ENCODE peak calls at places on chromosome 9, in six cellular contexts. V is suprapubic skin, I is heart right ventricle, M is lower lobe of right lung, Y is colonic mucosa, K is fibroblast of lung. O is an unnamed sample. For H3K4me1, the result is how much of the 10 kb centered on the place peaks cover.

GRCh38 chr9:76637426-76637825 is 126.8 kb upstream of the PCA3 start:
- DNase-seq in K (no peak), V (no peak), Y (no peak), M (no peak), I (no peak), O (no peak)

GRCh38 chr9:22446589-22446949 is at the start of gene DMRTA1:
- DNase-seq in K (peak), M (peak), Y (peak), V (peak), I (peak), O (peak)

GRCh38 chr9:120708526-120709224 is 5.6 kb downstream of the MEGF9 start:
- DNase-seq in M (no peak), V (no peak), Y (no peak), K (peak), I (no peak), O (no peak)

GRCh38 chr9:16729656-16730055 is 140.8 kb downstream of the BNC2 start:
- DNase-seq in I (no peak), Y (no peak), V (no peak), M (no peak), K (no peak), O (no peak)

GRCh38 chr9:136109351-136110081 is 9.2 kb downstream of the TMEM250 start:
- DNase-seq in Y (peak), V (peak), K (peak), M (peak), I (peak), O (peak)

GRCh38 chr9:124222918-124223720 is 34.6 kb upstream of the NEK6 start:
- DNase-seq in I (peak), Y (peak), M (peak), K (peak), V (peak), O (peak)

GRCh38 chr9:132328580-132328979 is 26.2 kb downstream of the SETX start:
- DNase-seq in I (no peak), K (no peak), M (no peak), Y (no peak), V (no peak), O (no peak)

GRCh38 chr9:121692606-121693505 is 41.4 kb downstream of the DAB2IP start:
- DNase-seq in V (no peak), M (no peak), I (no peak), K (no peak), Y (no peak), O (no peak)

GRCh38 chr9:34717996-34718614 is 8.2 kb upstream of the CCL21 start:
- DNase-seq in Y (no peak), V (no peak), M (no peak), I (no peak), K (no peak), O (no peak)

GRCh38 chr9:131733601-131734061 is 6.2 kb downstream of the RAPGEF1 start:
- DNase-seq in V (no peak), Y (peak), K (peak), I (peak), M (no peak), O (no peak)

GRCh38 chr9:76620586-76620985 is 143.7 kb upstream of the PCA3 start:
- DNase-seq in V (no peak), Y (no peak), K (peak), I (no peak), M (no peak), O (no peak)

GRCh38 chr9:105291422-105291859 is 47.0 kb downstream of the SLC44A1 start:
- DNase-seq in Y (no peak), K (no peak), I (no peak), M (no peak), V (no peak), O (no peak)

GRCh38 chr9:70172532-70172931 is 86.2 kb upstream of the SMC5 start:
- DNase-seq in Y (no peak), M (no peak), V (no peak), K (no peak), I (no peak), O (no peak)

GRCh38 chr9:106860731-106861584 is 2.0 kb upstream of the ZNF462 start:
- DNase-seq in V (no peak), I (peak), M (no peak), Y (peak), K (peak), O (peak)

GRCh38 chr9:76451234-76451633 is 7.7 kb upstream of the GCNT1 start:
- DNase-seq in M (no peak), I (no peak), K (peak), V (no peak), Y (no peak), O (no peak)

GRCh38 chr9:134993416-134993815 is 75.7 kb upstream of the FCN1 start:
- DNase-seq in K (no peak), Y (no peak), I (no peak), V (peak), M (no peak), O (no peak)

GRCh38 chr9:134994926-134995791 is 77.4 kb upstream of the FCN1 start:
- DNase-seq in M (no peak), Y (no peak), V (peak), K (no peak), I (no peak), O (peak)

GRCh38 chr9:134995792-134996120 is 78.0 kb upstream of the FCN1 start:
- DNase-seq in V (peak), Y (no peak), K (no peak), M (no peak), I (no peak), O (peak)

GRCh38 chr9:134993996-134994720 is 76.4 kb upstream of the FCN1 start:
- DNase-seq in K (no peak), Y (no peak), V (peak), M (no peak), I (no peak), O (peak)

GRCh38 chr9:134996591-134997530 is 79.1 kb upstream of the FCN1 start:
- DNase-seq in V (peak), K (no peak), I (no peak), M (no peak), Y (no peak), O (peak)
- H3K4me1 ChIP-seq in V (under half), K (under half), I (under half), M (under half), Y (under half), O (under half)

DNA sequence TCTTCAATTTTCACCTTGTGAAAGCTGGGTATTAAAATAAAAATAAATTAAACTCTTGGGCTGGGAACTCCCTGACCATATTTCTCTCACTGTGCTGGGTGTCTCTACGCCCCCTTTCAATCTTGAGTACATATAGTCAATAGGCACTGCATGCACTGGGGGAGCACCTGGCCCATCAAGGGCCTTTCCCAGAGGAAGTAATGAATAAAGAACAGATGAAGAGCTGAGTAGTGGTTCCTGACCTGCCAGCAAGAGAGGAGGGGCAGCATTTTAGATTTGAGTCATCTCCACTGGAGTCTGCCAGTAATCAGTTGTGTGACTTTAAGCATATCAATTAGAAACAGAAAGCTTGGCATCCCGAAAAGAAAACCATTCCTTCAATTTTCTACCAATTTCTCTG is 6.2 kb downstream of the MAPKAP1 start:
- DNase-seq in I (no peak), K (no peak), V (no peak), M (no peak), Y (no peak), O (no peak)
- H3K4me3 ChIP-seq in I (no peak), K (no peak), V (no peak), M (no peak), Y (no peak), O (no peak)

GRCh38 chr9:1052119-1052907 is 2.2 kb downstream of the DMRT2 start:
- DNase-seq in Y (no peak), I (no peak), K (no peak), V (no peak), M (no peak), O (no peak)

GRCh38 chr9:1049641-1050040 is 516 bp upstream of the DMRT2 start:
- DNase-seq in M (no peak), I (no peak), Y (peak), K (no peak), V (no peak), O (no peak)

GRCh38 chr9:1050125-1050895 is at the start of gene DMRT2:
- DNase-seq in V (peak), M (peak), I (peak), Y (peak), K (peak), O (peak)

GRCh38 chr9:1052908-1053590 is 2.9 kb downstream of the DMRT2 start:
- DNase-seq in M (no peak), K (no peak), I (no peak), Y (no peak), V (no peak), O (no peak)

DNA sequence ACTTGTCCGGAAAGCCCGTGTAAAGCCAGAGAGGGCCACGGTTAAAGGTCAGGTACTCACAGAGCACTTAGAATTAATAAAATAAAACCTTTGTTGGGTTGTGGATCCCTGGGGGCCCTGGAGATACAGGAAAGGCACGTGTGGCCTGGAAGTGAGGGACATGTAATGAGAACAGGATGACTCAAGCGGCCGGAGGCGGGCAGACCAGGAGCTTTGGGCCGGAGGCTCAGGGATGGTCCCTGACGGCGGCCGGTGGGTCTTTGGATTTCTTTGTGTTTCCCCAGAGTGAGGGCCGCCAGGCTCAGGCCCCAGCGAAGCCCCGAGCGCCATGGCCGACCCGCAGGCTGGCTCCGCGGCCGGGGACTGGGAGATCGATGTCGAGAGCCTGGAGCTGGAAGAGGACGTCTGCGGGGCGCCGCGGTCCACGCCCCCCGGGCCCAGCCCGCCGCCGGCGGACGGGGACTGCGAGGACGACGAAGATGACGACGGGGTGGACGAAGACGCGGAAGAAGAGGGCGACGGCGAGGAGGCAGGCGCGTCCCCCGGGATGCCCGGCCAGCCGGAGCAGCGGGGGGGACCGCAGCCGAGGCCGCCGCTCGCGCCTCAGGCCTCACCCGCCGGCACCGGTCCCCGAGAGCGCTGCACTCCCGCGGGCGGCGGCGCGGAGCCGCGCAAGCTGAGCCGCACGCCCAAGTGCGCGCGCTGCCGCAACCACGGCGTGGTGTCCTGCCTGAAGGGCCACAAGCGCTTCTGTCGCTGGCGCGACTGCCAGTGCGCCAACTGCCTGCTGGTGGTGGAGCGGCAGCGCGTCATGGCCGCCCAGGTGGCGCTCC is 1.3 kb downstream of the DMRT2 start:
- DNase-seq in Y (peak), I (peak), K (no peak), V (peak), M (peak), O (no peak)
- H3K4me1 ChIP-seq in Y (under half), I (under half), K (under half), V (half or more), M (half or more), O (half or more)

DNA sequence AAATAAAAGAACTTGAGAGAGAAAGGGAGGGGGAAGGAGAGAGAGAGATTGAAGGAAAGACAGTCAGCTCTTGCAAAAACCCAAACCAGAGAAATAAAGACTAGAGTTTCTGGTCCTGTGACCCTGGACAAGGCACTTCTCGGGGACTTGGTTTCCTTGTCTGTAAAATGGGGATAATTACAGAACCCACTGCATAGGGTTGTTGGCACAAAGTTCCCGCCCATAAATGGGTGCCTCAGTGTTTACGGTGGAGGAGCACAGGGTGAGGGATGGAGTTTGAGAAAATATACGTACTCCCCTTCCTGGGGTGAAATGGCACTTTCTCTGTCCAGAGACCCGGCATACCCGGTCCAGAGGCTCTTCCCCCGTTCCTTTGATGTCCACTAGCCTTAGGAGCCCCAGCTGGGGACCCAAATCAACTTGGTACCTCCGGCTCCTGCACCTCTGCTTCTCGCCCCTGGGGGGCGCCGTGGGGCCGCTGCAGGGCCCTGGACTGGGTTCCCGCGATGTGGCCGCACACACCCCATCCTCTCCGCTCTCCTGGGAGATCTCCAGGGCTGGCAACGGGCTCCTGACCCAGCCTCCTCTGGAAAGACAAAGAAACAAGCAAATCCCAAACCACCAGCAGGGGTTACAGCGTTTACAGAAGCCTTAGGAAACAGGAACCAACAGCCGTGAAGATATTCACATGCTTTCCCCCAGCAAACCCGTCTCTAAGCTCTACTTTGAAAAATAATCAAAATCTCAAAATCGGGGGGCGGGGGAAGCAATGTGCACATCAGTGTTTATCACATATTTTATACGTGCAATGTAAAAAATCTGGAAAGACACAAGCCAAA is 26.3 kb downstream of the PTGES start:
- DNase-seq in V (peak), Y (peak), I (peak), K (peak), M (peak), O (peak)
- H3K4me3 ChIP-seq in V (peak), Y (no peak), I (no peak), K (peak), M (no peak), O (no peak)

GRCh38 chr9:91360551-91361293 is 996 bp downstream of the AUH start:
- DNase-seq in K (peak), V (no peak), M (no peak), I (no peak), Y (no peak), O (no peak)
- H3K4me1 ChIP-seq in K (under half), V (under half), M (under half), I (under half), Y (under half), O (under half)

DNA sequence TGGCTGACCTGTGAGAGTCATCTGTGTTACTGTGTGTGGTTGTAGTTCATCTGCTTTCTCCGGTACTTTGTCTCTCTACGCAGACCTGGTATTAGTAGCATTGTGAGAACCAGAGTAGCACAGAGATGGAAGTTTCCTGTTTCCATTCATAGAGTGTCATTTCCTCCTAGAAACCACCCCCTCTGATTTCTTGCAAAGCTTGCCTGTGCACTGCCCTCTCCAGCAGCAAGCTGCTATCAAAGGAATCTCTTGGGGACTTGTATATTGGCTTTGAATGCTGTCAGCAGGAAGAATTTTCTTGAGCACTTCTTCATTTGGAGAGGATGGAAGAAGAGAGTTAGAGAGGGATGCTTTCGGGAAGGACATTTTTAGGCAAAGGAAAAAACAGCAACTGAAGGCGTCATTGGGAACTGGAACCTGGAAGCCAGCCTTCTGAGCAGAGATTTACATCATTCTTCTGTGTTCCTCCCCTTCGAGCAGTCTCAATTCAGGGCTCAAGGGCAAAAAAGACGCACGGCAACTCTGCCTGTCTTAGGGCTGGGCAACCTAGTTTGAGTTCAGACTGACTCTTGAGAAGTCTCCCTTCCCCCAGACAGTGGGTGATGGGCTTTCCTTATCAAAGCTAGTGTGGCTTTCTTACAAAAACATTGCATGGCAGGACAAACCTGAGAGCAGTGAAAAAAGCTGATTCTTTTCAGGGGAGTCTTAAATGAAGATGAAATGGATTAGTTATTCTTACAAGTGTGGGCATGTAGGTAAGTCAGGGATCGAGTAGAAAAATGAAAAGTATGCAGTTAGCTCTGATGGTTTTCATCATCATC is 226.3 kb downstream of the AOPEP start:
- DNase-seq in V (no peak), K (no peak), I (no peak), M (no peak), Y (no peak), O (no peak)
- H3K4me3 ChIP-seq in V (no peak), K (no peak), I (no peak), M (no peak), Y (no peak), O (no peak)

DNA sequence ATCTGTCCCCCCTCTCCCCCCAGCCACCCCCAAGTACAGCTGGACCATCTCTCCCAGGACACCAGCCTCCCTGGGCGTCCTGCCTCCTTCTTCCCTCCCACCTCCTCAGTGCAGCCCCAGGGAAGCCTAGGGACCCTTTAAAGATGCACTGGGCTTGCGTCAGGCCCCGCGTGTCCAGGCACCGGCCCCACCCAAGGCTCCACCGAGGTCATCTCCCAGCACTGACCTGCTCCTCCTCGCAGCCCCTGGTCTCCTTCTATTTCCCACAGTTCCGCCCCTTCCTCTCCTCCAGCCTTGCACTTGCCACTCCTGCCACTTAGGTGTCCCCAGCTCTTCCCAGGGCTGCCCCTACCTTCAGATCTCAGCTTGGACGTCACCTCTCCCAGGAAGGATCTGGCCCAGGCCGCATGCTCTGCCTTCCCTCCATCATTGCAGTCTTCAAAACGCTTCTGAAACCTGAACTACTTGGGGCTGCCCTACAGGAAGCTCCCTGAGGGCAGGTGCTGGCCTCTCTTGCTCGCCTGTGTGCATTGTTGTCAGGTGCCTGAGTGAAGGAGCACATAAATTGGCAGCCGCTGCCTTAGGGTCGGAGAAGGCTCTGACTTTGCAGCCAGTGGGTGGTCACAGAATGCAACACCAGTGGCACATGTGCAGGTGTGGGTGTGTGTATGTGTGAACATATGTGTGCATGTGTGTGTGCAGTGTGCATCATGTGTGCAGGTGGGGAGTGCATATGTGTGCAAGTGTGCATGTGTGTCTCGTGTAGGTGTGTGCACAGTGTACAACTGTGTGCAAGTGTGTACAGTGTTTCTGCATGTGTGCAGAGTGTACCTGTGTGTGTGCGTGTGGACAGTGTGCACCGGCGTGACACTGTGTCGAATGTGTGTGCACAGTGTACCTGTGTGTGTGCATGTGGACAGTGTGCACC is 152.9 kb downstream of the C9orf50 start:
- DNase-seq in Y (no peak), M (no peak), I (no peak), V (no peak), K (no peak), O (no peak)
- H3K4me1 ChIP-seq in Y (under half), M (under half), I (under half), V (under half), K (under half), O (under half)

DNA sequence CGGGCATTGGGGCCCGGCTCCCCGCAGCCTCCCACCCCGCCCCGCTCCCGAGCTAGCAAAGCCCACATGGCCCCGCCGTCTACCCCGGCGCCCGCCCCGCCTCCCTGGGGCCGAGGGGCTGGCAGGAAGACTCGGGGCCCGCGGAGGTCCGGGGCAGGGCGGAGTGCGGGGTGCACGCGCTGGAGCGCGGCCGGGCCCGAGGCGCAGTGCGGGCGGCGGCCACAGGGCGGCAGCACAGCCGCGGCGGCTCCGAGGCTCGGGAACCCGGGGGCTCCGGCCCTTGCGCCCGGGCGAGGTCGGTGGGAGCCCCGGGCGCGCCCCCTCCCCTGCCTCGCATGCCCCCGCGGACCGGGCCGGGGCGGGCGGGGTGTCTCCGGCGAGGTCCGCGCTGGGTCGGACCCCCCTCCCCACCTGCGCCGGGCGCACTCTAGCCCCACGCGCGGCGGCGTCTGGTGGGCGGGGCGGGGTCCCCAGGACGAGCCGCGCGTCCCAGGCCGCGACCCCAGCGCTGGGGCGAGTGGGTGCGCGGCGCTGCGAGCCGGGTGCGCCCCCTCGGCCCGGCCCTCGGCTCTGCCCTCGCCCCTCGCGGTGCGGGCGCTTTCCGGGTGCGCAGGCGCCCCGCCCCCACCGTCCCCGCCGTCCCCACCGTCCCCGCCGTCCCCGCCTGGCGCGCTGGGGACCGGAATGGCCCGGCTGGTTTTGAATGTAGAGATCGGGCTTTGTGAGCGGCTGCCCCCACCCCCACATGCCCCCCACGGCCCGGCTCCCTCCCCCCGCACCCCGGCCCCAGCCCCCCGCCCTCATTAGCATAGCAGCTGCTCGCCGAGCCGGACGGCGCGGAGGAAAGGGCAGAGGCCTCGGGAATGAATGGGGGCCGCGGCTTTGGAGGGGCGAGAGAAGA is 6.5 kb downstream of the NRARP start:
- DNase-seq in V (no peak), M (no peak), Y (peak), K (no peak), I (peak), O (no peak)
- H3K4me3 ChIP-seq in V (peak), M (peak), Y (peak), K (no peak), I (peak), O (peak)